ENCODE peak calls at places on chromosomes 1 and 21, in four cellular contexts. One of them, this sample, is unnamed.

GRCh38 chr1:211503542-211503941 is 11.6 kb upstream of the RD3 start:
- DNase-seq in stimulated activated CD4-positive, alpha-beta T cell treated with anti-CD3 and anti-CD28 coated beads, TNF-alpha, amount 100 ng/mL, for 24 hours: no peak
- DNase-seq in occipital lobe: no peak
- DNase-seq in epithelial cell of esophagus: no peak
- DNase-seq in this sample: no peak

GRCh38 chr1:165841582-165842362 is 14.4 kb downstream of the UCK2 start:
- DNase-seq in occipital lobe: no peak
- DNase-seq in epithelial cell of esophagus: peak
- DNase-seq in stimulated activated CD4-positive, alpha-beta T cell treated with anti-CD3 and anti-CD28 coated beads, TNF-alpha, amount 100 ng/mL, for 24 hours: no peak
- DNase-seq in this sample: no peak

GRCh38 chr1:23838401-23838866 is 13.2 kb upstream of the HMGCL start:
- DNase-seq in stimulated activated CD4-positive, alpha-beta T cell treated with anti-CD3 and anti-CD28 coated beads, TNF-alpha, amount 100 ng/mL, for 24 hours: peak
- DNase-seq in epithelial cell of esophagus: peak
- DNase-seq in occipital lobe: peak
- DNase-seq in this sample: peak

GRCh38 chr1:187691439-187691838 is 862.7 kb downstream of the PLA2G4A start:
- DNase-seq in occipital lobe: no peak
- DNase-seq in epithelial cell of esophagus: peak
- DNase-seq in stimulated activated CD4-positive, alpha-beta T cell treated with anti-CD3 and anti-CD28 coated beads, TNF-alpha, amount 100 ng/mL, for 24 hours: no peak
- DNase-seq in this sample: no peak

GRCh38 chr1:54046671-54047383 is 6.2 kb downstream of the TMEM59 start:
- DNase-seq in stimulated activated CD4-positive, alpha-beta T cell treated with anti-CD3 and anti-CD28 coated beads, TNF-alpha, amount 100 ng/mL, for 24 hours: no peak
- DNase-seq in occipital lobe: no peak
- DNase-seq in epithelial cell of esophagus: no peak
- DNase-seq in this sample: no peak

GRCh38 chr1:21702780-21703179 is 33.6 kb upstream of the RAP1GAP start:
- DNase-seq in stimulated activated CD4-positive, alpha-beta T cell treated with anti-CD3 and anti-CD28 coated beads, TNF-alpha, amount 100 ng/mL, for 24 hours: no peak
- DNase-seq in occipital lobe: no peak
- DNase-seq in epithelial cell of esophagus: no peak
- DNase-seq in this sample: no peak

GRCh38 chr1:12170263-12170671 is 3.5 kb downstream of the TNFRSF1B start:
- DNase-seq in epithelial cell of esophagus: no peak
- DNase-seq in stimulated activated CD4-positive, alpha-beta T cell treated with anti-CD3 and anti-CD28 coated beads, TNF-alpha, amount 100 ng/mL, for 24 hours: no peak
- DNase-seq in occipital lobe: no peak
- DNase-seq in this sample: no peak

GRCh38 chr1:154182342-154183044 is 9.4 kb downstream of the TPM3 start:
- DNase-seq in epithelial cell of esophagus: peak
- DNase-seq in stimulated activated CD4-positive, alpha-beta T cell treated with anti-CD3 and anti-CD28 coated beads, TNF-alpha, amount 100 ng/mL, for 24 hours: peak
- DNase-seq in occipital lobe: peak
- DNase-seq in this sample: peak

GRCh38 chr1:50106095-50106761 is 2.5 kb upstream of the ELAVL4 start:
- DNase-seq in stimulated activated CD4-positive, alpha-beta T cell treated with anti-CD3 and anti-CD28 coated beads, TNF-alpha, amount 100 ng/mL, for 24 hours: no peak
- DNase-seq in occipital lobe: no peak
- DNase-seq in epithelial cell of esophagus: no peak
- DNase-seq in this sample: no peak

GRCh38 chr21:43362306-43362927 is 64.5 kb downstream of the SIK1 start:
- DNase-seq in occipital lobe: peak
- DNase-seq in stimulated activated CD4-positive, alpha-beta T cell treated with anti-CD3 and anti-CD28 coated beads, TNF-alpha, amount 100 ng/mL, for 24 hours: peak
- DNase-seq in epithelial cell of esophagus: peak
- DNase-seq in this sample: peak

GRCh38 chr1:156119503-156120209 is 5.1 kb downstream of the LMNA start:
- DNase-seq in epithelial cell of esophagus: peak
- DNase-seq in occipital lobe: no peak
- DNase-seq in stimulated activated CD4-positive, alpha-beta T cell treated with anti-CD3 and anti-CD28 coated beads, TNF-alpha, amount 100 ng/mL, for 24 hours: no peak
- DNase-seq in this sample: no peak

GRCh38 chr1:205991237-205991636 is 12.0 kb downstream of the RAB7B start:
- DNase-seq in stimulated activated CD4-positive, alpha-beta T cell treated with anti-CD3 and anti-CD28 coated beads, TNF-alpha, amount 100 ng/mL, for 24 hours: no peak
- DNase-seq in epithelial cell of esophagus: no peak
- DNase-seq in occipital lobe: no peak
- DNase-seq in this sample: no peak

GRCh38 chr21:16216595-16216994 is 486.8 kb downstream of the USP25 start:
- DNase-seq in epithelial cell of esophagus: no peak
- DNase-seq in stimulated activated CD4-positive, alpha-beta T cell treated with anti-CD3 and anti-CD28 coated beads, TNF-alpha, amount 100 ng/mL, for 24 hours: no peak
- DNase-seq in occipital lobe: no peak
- DNase-seq in this sample: no peak

GRCh38 chr1:216184281-216184680 is 239.0 kb downstream of the USH2A start:
- DNase-seq in occipital lobe: no peak
- DNase-seq in epithelial cell of esophagus: no peak
- DNase-seq in stimulated activated CD4-positive, alpha-beta T cell treated with anti-CD3 and anti-CD28 coated beads, TNF-alpha, amount 100 ng/mL, for 24 hours: no peak
- DNase-seq in this sample: no peak

GRCh38 chr1:215958836-215959235 is 391.7 kb downstream of the KCTD3 start:
- DNase-seq in stimulated activated CD4-positive, alpha-beta T cell treated with anti-CD3 and anti-CD28 coated beads, TNF-alpha, amount 100 ng/mL, for 24 hours: no peak
- DNase-seq in epithelial cell of esophagus: peak
- DNase-seq in occipital lobe: no peak
- DNase-seq in this sample: no peak

GRCh38 chr1:167722152-167722869 is 529 bp downstream of the MPZL1 start:
- DNase-seq in occipital lobe: no peak
- DNase-seq in epithelial cell of esophagus: peak
- DNase-seq in stimulated activated CD4-positive, alpha-beta T cell treated with anti-CD3 and anti-CD28 coated beads, TNF-alpha, amount 100 ng/mL, for 24 hours: no peak
- DNase-seq in this sample: peak

GRCh38 chr1:227886993-227887696 is 60.6 kb downstream of the WNT9A start:
- DNase-seq in stimulated activated CD4-positive, alpha-beta T cell treated with anti-CD3 and anti-CD28 coated beads, TNF-alpha, amount 100 ng/mL, for 24 hours: no peak
- DNase-seq in occipital lobe: no peak
- DNase-seq in epithelial cell of esophagus: no peak
- DNase-seq in this sample: no peak

GRCh38 chr1:221149111-221149510 is 269.9 kb downstream of the HLX start:
- DNase-seq in occipital lobe: no peak
- DNase-seq in stimulated activated CD4-positive, alpha-beta T cell treated with anti-CD3 and anti-CD28 coated beads, TNF-alpha, amount 100 ng/mL, for 24 hours: no peak
- DNase-seq in epithelial cell of esophagus: peak
- DNase-seq in this sample: no peak

GRCh38 chr1:37723390-37724078 is 31.2 kb downstream of the CDCA8 start:
- DNase-seq in occipital lobe: no peak
- DNase-seq in stimulated activated CD4-positive, alpha-beta T cell treated with anti-CD3 and anti-CD28 coated beads, TNF-alpha, amount 100 ng/mL, for 24 hours: no peak
- DNase-seq in epithelial cell of esophagus: no peak
- DNase-seq in this sample: no peak